ENCODE peak calls at places on chromosomes 6 and 20, in seven cellular contexts. Y is cardiac muscle cell; D is fibroblast of mammary gland; T is CD8-positive, alpha-beta T cell; Z is thoracic aorta; C is heart right ventricle; E is heart left ventricle. I is an unnamed sample.

GRCh38 chr6:104212977-104213696 is 646.6 kb downstream of the HACE1 start:
- DNase-seq in Y (no peak), D (no peak), T (no peak), Z (no peak), C (no peak), E (no peak), I (no peak)

GRCh38 chr6:46756469-46757205 is 9.9 kb downstream of the ANKRD66 start:
- DNase-seq in Y (peak; percentile 62), D (peak; percentile 33), T (no peak), Z (no peak), C (no peak), E (no peak), I (no peak)

GRCh38 chr6:47075168-47075567 is 33.0 kb upstream of the ADGRF1 start:
- DNase-seq in Y (no peak), D (no peak), T (no peak), Z (no peak), C (no peak), E (no peak), I (no peak)

GRCh38 chr6:56642366-56643261 is at the start of gene DST:
- DNase-seq in Y (no peak), D (peak; percentile 95), T (no peak), Z (no peak), C (no peak), E (no peak), I (no peak)

GRCh38 chr6:77463881-77464867 is 883 bp upstream of the HTR1B start:
- DNase-seq in Y (peak; percentile 55), D (no peak), T (peak; percentile 20), Z (no peak), C (no peak), E (no peak), I (no peak)

GRCh38 chr6:149433405-149433804 is 33.3 kb downstream of the SUMO4 start:
- DNase-seq in Y (no peak), D (no peak), T (no peak), Z (no peak), C (no peak), E (no peak), I (no peak)

GRCh38 chr6:35202066-35202546 is 11.7 kb upstream of the SCUBE3 start:
- DNase-seq in Y (no peak), D (no peak), T (no peak), Z (no peak), C (peak; percentile 25), E (no peak), I (no peak)

GRCh38 chr6:2911171-2911570 is 8.1 kb upstream of the SERPINB9 start:
- DNase-seq in Y (no peak), D (no peak), T (no peak), Z (no peak), C (no peak), E (no peak), I (peak; percentile 26)

GRCh38 chr6:64299176-64299575 is 663.6 kb downstream of the PHF3 start:
- DNase-seq in Y (no peak), D (no peak), T (no peak), Z (no peak), C (no peak), E (no peak), I (no peak)

GRCh38 chr6:40112350-40112749 is 178.1 kb upstream of the MOCS1 start:
- DNase-seq in Y (peak; percentile 61), D (no peak), T (no peak), Z (no peak), C (no peak), E (no peak), I (no peak)

GRCh38 chr20:5621305-5621704 is 128.9 kb upstream of the SHLD1 start:
- DNase-seq in Y (no peak), D (peak; percentile 31), T (no peak), Z (no peak), C (peak; percentile 27), E (no peak), I (no peak)

GRCh38 chr6:107153061-107153460 is 37.7 kb upstream of the BEND3 start:
- DNase-seq in Y (no peak), D (no peak), T (no peak), Z (no peak), C (no peak), E (no peak), I (no peak)

GRCh38 chr20:16528078-16528477 is 45.2 kb downstream of the KIF16B start:
- DNase-seq in Y (no peak), D (peak; percentile 97), T (no peak), Z (no peak), C (no peak), E (no peak), I (no peak)

GRCh38 chr6:104537185-104537584 is 322.5 kb downstream of the HACE1 start:
- DNase-seq in Y (no peak), D (peak; percentile 69), T (no peak), Z (no peak), C (no peak), E (no peak), I (no peak)

GRCh38 chr6:35059606-35060355 is 81.4 kb downstream of the TCP11 start:
- DNase-seq in Y (no peak), D (no peak), T (no peak), Z (no peak), C (no peak), E (peak; percentile 12), I (no peak)

GRCh38 chr6:75431379-75431778 is 62.2 kb downstream of the FILIP1 start:
- DNase-seq in Y (peak; percentile 56), D (peak; percentile 57), T (no peak), Z (peak; percentile 13), C (peak; percentile 23), E (peak; percentile 78), I (no peak)

GRCh38 chr6:20916081-20916480 is 381.8 kb downstream of the CDKAL1 start:
- DNase-seq in Y (no peak), D (peak; percentile 90), T (no peak), Z (no peak), C (no peak), E (no peak), I (no peak)

GRCh38 chr6:50992232-50992631 is 173.6 kb downstream of the TFAP2B start:
- DNase-seq in Y (no peak), D (no peak), T (no peak), Z (no peak), C (no peak), E (no peak), I (no peak)

GRCh38 chr6:111294374-111294967 is 188.5 kb downstream of the REV3L start:
- DNase-seq in Y (no peak), D (no peak), T (no peak), Z (no peak), C (no peak), E (no peak), I (no peak)

GRCh38 chr6:129744201-129744879 is 34.4 kb upstream of the ARHGAP18 start:
- DNase-seq in Y (no peak), D (peak; percentile 94), T (no peak), Z (no peak), C (no peak), E (no peak), I (no peak)

GRCh38 chr20:20820104-20820503 is 107.7 kb upstream of the RALGAPA2 start:
- DNase-seq in Y (peak; percentile 19), D (peak; percentile 5), T (no peak), Z (no peak), C (no peak), E (no peak), I (no peak)

GRCh38 chr6:42301986-42302385 is 84.3 kb upstream of the MRPS10 start:
- DNase-seq in Y (no peak), D (no peak), T (no peak), Z (no peak), C (no peak), E (no peak), I (no peak)

GRCh38 chr6:99349620-99350141 is at the start of gene FAXC:
- DNase-seq in Y (peak; percentile 43), D (no peak), T (no peak), Z (no peak), C (peak; percentile 10), E (no peak), I (no peak)
- TF ChIP-seq CTCF in Y (no peak), D (peak; percentile 1), T (no peak), Z (peak; percentile 31), C (no peak), E (no peak), I (no peak)

GRCh38 chr6:38901802-38902522 is 146.6 kb upstream of the GLP1R start:
- DNase-seq in Y (no peak), D (no peak), T (no peak), Z (no peak), C (no peak), E (no peak), I (no peak)

GRCh38 chr6:38897507-38897906 is 151.1 kb upstream of the GLP1R start:
- DNase-seq in Y (no peak), D (no peak), T (no peak), Z (no peak), C (no peak), E (no peak), I (no peak)
- TF ChIP-seq CTCF in Y (no peak), D (no peak), T (no peak), Z (no peak), C (no peak), E (no peak), I (no peak)

GRCh38 chr6:154408906-154409500 is 52.4 kb upstream of the IPCEF1 start:
- DNase-seq in Y (no peak), D (peak; percentile 35), T (no peak), Z (no peak), C (no peak), E (no peak), I (no peak)
- TF ChIP-seq CTCF in Y (peak; percentile 30), D (peak; percentile 28), T (no peak), Z (no peak), C (peak; percentile 25), E (peak; percentile 21), I (peak; percentile 27)

GRCh38 chr20:50645253-50646068 is 45.9 kb downstream of the RIPOR3 start:
- DNase-seq in Y (peak; percentile 60), D (peak; percentile 97), T (no peak), Z (no peak), C (peak; percentile 81), E (peak; percentile 90), I (no peak)

GRCh38 chr20:50642288-50642803 is 49.0 kb downstream of the RIPOR3 start:
- DNase-seq in Y (no peak), D (no peak), T (no peak), Z (no peak), C (no peak), E (no peak), I (no peak)

GRCh38 chr20:50648651-50649050 is 42.7 kb downstream of the RIPOR3 start:
- DNase-seq in Y (no peak), D (no peak), T (no peak), Z (no peak), C (no peak), E (no peak), I (no peak)

GRCh38 chr20:50649587-50649986 is 41.8 kb downstream of the RIPOR3 start:
- DNase-seq in Y (no peak), D (no peak), T (no peak), Z (no peak), C (no peak), E (no peak), I (no peak)

DNA sequence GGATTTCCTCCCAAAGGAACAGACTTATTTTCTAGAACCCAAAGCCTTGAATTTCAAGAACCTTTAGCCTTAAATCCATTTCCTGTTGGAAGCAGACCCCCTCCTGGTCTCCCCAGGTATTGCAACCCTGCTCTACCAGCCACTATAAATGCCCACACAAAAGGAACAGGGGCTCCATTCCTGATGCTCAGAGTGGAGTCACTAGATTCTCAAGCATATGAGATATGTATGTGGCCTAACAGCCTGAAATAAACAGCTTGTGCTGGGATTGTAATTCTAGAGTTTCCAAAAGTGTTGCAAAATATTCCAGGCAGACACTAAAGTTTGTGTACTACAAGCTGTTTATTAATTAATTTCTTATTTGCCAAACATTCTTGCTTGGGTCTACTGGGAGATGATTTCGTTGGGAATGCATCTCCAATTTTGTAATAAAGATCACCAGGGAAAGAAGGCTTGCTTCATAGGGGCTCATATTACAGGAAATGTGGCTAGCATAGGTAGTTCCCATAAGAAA is 44.8 kb downstream of the RIPOR3 start:
- DNase-seq in Y (no peak), D (peak; percentile 92), T (no peak), Z (no peak), C (no peak), E (no peak), I (no peak)
- TF ChIP-seq CTCF in Y (peak; percentile 44), D (peak; percentile 49), T (no peak), Z (no peak), C (no peak), E (no peak), I (peak; percentile 26)

I was measured in GM12864.